ENCODE peak calls at places on chromosome 20, in eight cellular contexts. D, O, R, F, K, Z, P and V are unnamed samples.

GRCh38 chr20:22684763-22685443 is 100.5 kb upstream of the FOXA2 start:
- DNase-seq in F (no peak), K (no peak), Z (peak; percentile 24), D (no peak), R (no peak), P (no peak), O (peak; percentile 48), V (no peak)

GRCh38 chr20:48460681-48461080 is 367.1 kb downstream of the PREX1 start:
- DNase-seq in R (no peak), F (no peak), P (no peak), O (no peak), D (no peak), Z (no peak), K (no peak), V (no peak)

GRCh38 chr20:59515013-59515905 is 89.1 kb upstream of the PHACTR3 start:
- DNase-seq in K (peak; percentile 69), O (peak; percentile 71), Z (peak; percentile 91), P (no peak), D (peak; percentile 61), F (peak; percentile 61), R (peak; percentile 81), V (no peak)

GRCh38 chr20:62732356-62732755 is 23.7 kb downstream of the NTSR1 start:
- DNase-seq in R (no peak), O (no peak), F (no peak), K (no peak), Z (no peak), D (no peak), P (no peak), V (no peak)

GRCh38 chr20:41413169-41413568 is 46.6 kb upstream of the EMILIN3 start:
- DNase-seq in K (no peak), R (no peak), F (no peak), P (no peak), O (no peak), Z (no peak), D (peak; percentile 31), V (no peak)

GRCh38 chr20:51131806-51132205 is 108.9 kb upstream of the KCNG1 start:
- DNase-seq in R (peak; percentile 11), P (no peak), Z (no peak), F (no peak), D (no peak), K (no peak), O (no peak), V (no peak)

GRCh38 chr20:24586523-24586840 is 117.1 kb downstream of the SYNDIG1 start:
- DNase-seq in Z (no peak), D (no peak), P (no peak), O (no peak), K (no peak), R (no peak), F (no peak), V (no peak)

GRCh38 chr20:17833036-17833674 is 133.4 kb downstream of the BANF2 start:
- DNase-seq in F (no peak), Z (peak; percentile 54), P (no peak), O (peak; percentile 54), R (no peak), D (peak; percentile 53), K (no peak), V (no peak)

GRCh38 chr20:10077081-10077471 is 42.3 kb downstream of the ANKEF1 start:
- DNase-seq in F (no peak), O (no peak), P (no peak), K (no peak), D (no peak), Z (no peak), R (no peak), V (no peak)

GRCh38 chr20:61882716-61883615 is 182.7 kb downstream of the TAF4 start:
- DNase-seq in D (no peak), R (no peak), O (no peak), K (no peak), P (no peak), F (no peak), Z (no peak), V (no peak)

GRCh38 chr20:36113566-36114247 is 40.8 kb upstream of the EPB41L1 start:
- DNase-seq in D (no peak), K (no peak), P (no peak), O (no peak), R (no peak), Z (no peak), F (no peak), V (no peak)

GRCh38 chr20:33438481-33438880 is 5.1 kb downstream of the SNTA1 start:
- DNase-seq in Z (no peak), F (no peak), R (no peak), P (no peak), O (no peak), K (no peak), D (no peak), V (no peak)

GRCh38 chr20:32979201-32979998 is 24.8 kb downstream of the SUN5 start:
- DNase-seq in O (no peak), P (no peak), F (no peak), K (no peak), Z (no peak), R (no peak), D (no peak), V (no peak)

GRCh38 chr20:32539063-32539816 is 45.9 kb downstream of the NOL4L start:
- DNase-seq in F (no peak), R (no peak), D (no peak), O (no peak), P (peak; percentile 22), Z (no peak), K (no peak), V (peak; percentile 24)

GRCh38 chr20:61370841-61371303 is 118.8 kb downstream of the CDH4 start:
- DNase-seq in D (no peak), K (no peak), P (no peak), O (no peak), R (no peak), F (peak; percentile 10), Z (no peak), V (no peak)

GRCh38 chr20:58127731-58128130 is 100.7 kb downstream of the ANKRD60 start:
- DNase-seq in D (peak; percentile 46), F (no peak), O (peak; percentile 100), R (no peak), Z (peak; percentile 99), K (no peak), P (no peak), V (no peak)